ENCODE peak calls at places on chromosomes 7 and 10, in eight cellular contexts. One of them, this sample, is unnamed.
A peak's percentile ranks its signal among the peaks of the same experiment; 100 is the strongest.

GRCh38 chr7:92608380-92609322 is 18.5 kb upstream of the FAM133B start:
- DNase-seq in AG04450: no peak
- DNase-seq in K562: peak; percentile 53
- DNase-seq in heart right ventricle: no peak
- DNase-seq in PC-9: no peak
- DNase-seq in heart left ventricle: no peak
- DNase-seq in RWPE1: no peak
- DNase-seq in CD4-positive, alpha-beta T cell: no peak
- DNase-seq in this sample: no peak

GRCh38 chr10:5691786-5692185 is 7.1 kb downstream of the TASOR2 start:
- DNase-seq in AG04450: no peak
- DNase-seq in K562: no peak
- DNase-seq in heart right ventricle: no peak
- DNase-seq in PC-9: no peak
- DNase-seq in heart left ventricle: no peak
- DNase-seq in RWPE1: no peak
- DNase-seq in CD4-positive, alpha-beta T cell: no peak
- DNase-seq in this sample: no peak

GRCh38 chr7:38825721-38826440 is 83.1 kb downstream of the VPS41 start:
- DNase-seq in AG04450: no peak
- DNase-seq in K562: no peak
- DNase-seq in heart right ventricle: peak; percentile 5
- DNase-seq in PC-9: no peak
- DNase-seq in heart left ventricle: no peak
- DNase-seq in RWPE1: no peak
- DNase-seq in CD4-positive, alpha-beta T cell: no peak
- DNase-seq in this sample: no peak

GRCh38 chr7:116211913-116212596 is 1.7 kb downstream of the TES start:
- DNase-seq in AG04450: no peak
- DNase-seq in K562: no peak
- DNase-seq in heart right ventricle: no peak
- DNase-seq in PC-9: no peak
- DNase-seq in heart left ventricle: no peak
- DNase-seq in RWPE1: peak; percentile 20
- DNase-seq in CD4-positive, alpha-beta T cell: no peak
- DNase-seq in this sample: no peak

GRCh38 chr7:92904292-92905131 is 68.1 kb upstream of the CDK6 start:
- DNase-seq in AG04450: peak; percentile 86
- DNase-seq in K562: peak; percentile 60
- DNase-seq in heart right ventricle: no peak
- DNase-seq in PC-9: peak; percentile 93
- DNase-seq in heart left ventricle: no peak
- DNase-seq in RWPE1: peak; percentile 95
- DNase-seq in CD4-positive, alpha-beta T cell: peak; percentile 62
- DNase-seq in this sample: no peak

GRCh38 chr7:4841007-4841784 is 20.6 kb downstream of the PAPOLB start:
- DNase-seq in AG04450: no peak
- DNase-seq in K562: no peak
- DNase-seq in heart right ventricle: no peak
- DNase-seq in PC-9: no peak
- DNase-seq in heart left ventricle: no peak
- DNase-seq in RWPE1: no peak
- DNase-seq in CD4-positive, alpha-beta T cell: no peak
- DNase-seq in this sample: no peak

GRCh38 chr7:20260219-20260618 is 43.0 kb upstream of the MACC1 start:
- DNase-seq in AG04450: no peak
- DNase-seq in K562: no peak
- DNase-seq in heart right ventricle: peak; percentile 24
- DNase-seq in PC-9: no peak
- DNase-seq in heart left ventricle: no peak
- DNase-seq in RWPE1: no peak
- DNase-seq in CD4-positive, alpha-beta T cell: no peak
- DNase-seq in this sample: no peak

GRCh38 chr7:88835147-88835728 is 39.7 kb upstream of the TEX47 start:
- DNase-seq in AG04450: no peak
- DNase-seq in K562: peak; percentile 24
- DNase-seq in heart right ventricle: no peak
- DNase-seq in PC-9: no peak
- DNase-seq in heart left ventricle: no peak
- DNase-seq in RWPE1: peak; percentile 7
- DNase-seq in CD4-positive, alpha-beta T cell: no peak
- DNase-seq in this sample: no peak

GRCh38 chr10:86182150-86182549 is 184.4 kb downstream of the GRID1 start:
- DNase-seq in AG04450: no peak
- DNase-seq in K562: no peak
- DNase-seq in heart right ventricle: no peak
- DNase-seq in PC-9: no peak
- DNase-seq in heart left ventricle: no peak
- DNase-seq in RWPE1: no peak
- DNase-seq in CD4-positive, alpha-beta T cell: no peak
- DNase-seq in this sample: no peak

GRCh38 chr7:47511698-47512370 is 70.1 kb downstream of the TNS3 start:
- DNase-seq in AG04450: no peak
- DNase-seq in K562: no peak
- DNase-seq in heart right ventricle: no peak
- DNase-seq in PC-9: no peak
- DNase-seq in heart left ventricle: no peak
- DNase-seq in RWPE1: no peak
- DNase-seq in CD4-positive, alpha-beta T cell: no peak
- DNase-seq in this sample: no peak

GRCh38 chr10:76301950-76302349 is 870.5 kb downstream of the LRMDA start:
- DNase-seq in AG04450: no peak
- DNase-seq in K562: no peak
- DNase-seq in heart right ventricle: no peak
- DNase-seq in PC-9: no peak
- DNase-seq in heart left ventricle: no peak
- DNase-seq in RWPE1: no peak
- DNase-seq in CD4-positive, alpha-beta T cell: no peak
- DNase-seq in this sample: no peak

GRCh38 chr7:36407636-36408550 is 18.2 kb downstream of the ANLN start:
- DNase-seq in AG04450: no peak
- DNase-seq in K562: no peak
- DNase-seq in heart right ventricle: no peak
- DNase-seq in PC-9: no peak
- DNase-seq in heart left ventricle: no peak
- DNase-seq in RWPE1: no peak
- DNase-seq in CD4-positive, alpha-beta T cell: no peak
- DNase-seq in this sample: no peak

GRCh38 chr7:36409180-36409579 is 19.5 kb downstream of the ANLN start:
- DNase-seq in AG04450: no peak
- DNase-seq in K562: no peak
- DNase-seq in heart right ventricle: no peak
- DNase-seq in PC-9: no peak
- DNase-seq in heart left ventricle: no peak
- DNase-seq in RWPE1: no peak
- DNase-seq in CD4-positive, alpha-beta T cell: no peak
- DNase-seq in this sample: no peak

GRCh38 chr7:36406156-36406555 is 16.5 kb downstream of the ANLN start:
- DNase-seq in AG04450: no peak
- DNase-seq in K562: no peak
- DNase-seq in heart right ventricle: no peak
- DNase-seq in PC-9: no peak
- DNase-seq in heart left ventricle: no peak
- DNase-seq in RWPE1: no peak
- DNase-seq in CD4-positive, alpha-beta T cell: no peak
- DNase-seq in this sample: no peak

GRCh38 chr7:36405409-36405803 is 15.7 kb downstream of the ANLN start:
- DNase-seq in AG04450: no peak
- DNase-seq in K562: no peak
- DNase-seq in heart right ventricle: no peak
- DNase-seq in PC-9: no peak
- DNase-seq in heart left ventricle: no peak
- DNase-seq in RWPE1: no peak
- DNase-seq in CD4-positive, alpha-beta T cell: no peak
- DNase-seq in this sample: no peak

DNA sequence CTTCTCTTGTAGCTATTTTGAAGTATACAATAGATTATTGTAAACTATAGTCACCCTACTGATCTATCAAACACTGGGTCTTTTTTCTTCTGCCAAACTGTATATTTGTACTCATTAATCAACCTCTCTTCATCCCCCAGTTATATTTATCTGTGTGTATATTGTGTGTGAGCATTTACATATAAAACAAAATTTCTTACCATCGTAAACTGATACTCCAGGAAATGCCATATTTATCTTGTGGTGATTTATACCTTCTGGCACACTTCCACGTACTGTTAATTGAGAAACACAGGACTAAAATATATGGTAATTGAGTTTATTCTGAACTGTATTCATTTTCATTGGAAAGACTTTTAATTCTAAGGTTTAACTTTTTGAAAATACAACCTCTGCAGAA is 18.9 kb downstream of the ANLN start:
- DNase-seq in AG04450: no peak
- DNase-seq in K562: no peak
- DNase-seq in heart right ventricle: no peak
- DNase-seq in PC-9: no peak
- DNase-seq in heart left ventricle: no peak
- DNase-seq in RWPE1: no peak
- DNase-seq in CD4-positive, alpha-beta T cell: no peak
- DNase-seq in this sample: no peak
- H3K27ac ChIP-seq in AG04450: no peak overlapping the region
- H3K27ac ChIP-seq in K562: no peak overlapping the region
- H3K27ac ChIP-seq in heart right ventricle: no peak overlapping the region
- H3K27ac ChIP-seq in PC-9: no peak overlapping the region
- H3K27ac ChIP-seq in heart left ventricle: no peak overlapping the region
- H3K27ac ChIP-seq in RWPE1: no peak overlapping the region
- H3K27ac ChIP-seq in CD4-positive, alpha-beta T cell: no peak overlapping the region
- H3K27ac ChIP-seq in this sample: no peak overlapping the region

GRCh38 chr7:14600766-14601367 is 301.7 kb downstream of the DGKB start:
- DNase-seq in AG04450: no peak
- DNase-seq in K562: no peak
- DNase-seq in heart right ventricle: no peak
- DNase-seq in PC-9: no peak
- DNase-seq in heart left ventricle: no peak
- DNase-seq in RWPE1: no peak
- DNase-seq in CD4-positive, alpha-beta T cell: no peak
- DNase-seq in this sample: no peak

GRCh38 chr7:14604606-14605005 is 297.9 kb downstream of the DGKB start:
- DNase-seq in AG04450: no peak
- DNase-seq in K562: no peak
- DNase-seq in heart right ventricle: no peak
- DNase-seq in PC-9: no peak
- DNase-seq in heart left ventricle: no peak
- DNase-seq in RWPE1: no peak
- DNase-seq in CD4-positive, alpha-beta T cell: no peak
- DNase-seq in this sample: no peak

GRCh38 chr7:14602851-14603250 is 299.7 kb downstream of the DGKB start:
- DNase-seq in AG04450: no peak
- DNase-seq in K562: no peak
- DNase-seq in heart right ventricle: no peak
- DNase-seq in PC-9: no peak
- DNase-seq in heart left ventricle: no peak
- DNase-seq in RWPE1: no peak
- DNase-seq in CD4-positive, alpha-beta T cell: no peak
- DNase-seq in this sample: no peak

GRCh38 chr7:14606101-14606500 is 296.4 kb downstream of the DGKB start:
- DNase-seq in AG04450: no peak
- DNase-seq in K562: no peak
- DNase-seq in heart right ventricle: no peak
- DNase-seq in PC-9: no peak
- DNase-seq in heart left ventricle: no peak
- DNase-seq in RWPE1: no peak
- DNase-seq in CD4-positive, alpha-beta T cell: no peak
- DNase-seq in this sample: no peak
- H3K27ac ChIP-seq in AG04450: no peak overlapping the region
- H3K27ac ChIP-seq in K562: no peak overlapping the region
- H3K27ac ChIP-seq in heart right ventricle: no peak overlapping the region
- H3K27ac ChIP-seq in PC-9: no peak overlapping the region
- H3K27ac ChIP-seq in heart left ventricle: no peak overlapping the region
- H3K27ac ChIP-seq in RWPE1: no peak overlapping the region
- H3K27ac ChIP-seq in CD4-positive, alpha-beta T cell: no peak overlapping the region
- H3K27ac ChIP-seq in this sample: no peak overlapping the region

DNA sequence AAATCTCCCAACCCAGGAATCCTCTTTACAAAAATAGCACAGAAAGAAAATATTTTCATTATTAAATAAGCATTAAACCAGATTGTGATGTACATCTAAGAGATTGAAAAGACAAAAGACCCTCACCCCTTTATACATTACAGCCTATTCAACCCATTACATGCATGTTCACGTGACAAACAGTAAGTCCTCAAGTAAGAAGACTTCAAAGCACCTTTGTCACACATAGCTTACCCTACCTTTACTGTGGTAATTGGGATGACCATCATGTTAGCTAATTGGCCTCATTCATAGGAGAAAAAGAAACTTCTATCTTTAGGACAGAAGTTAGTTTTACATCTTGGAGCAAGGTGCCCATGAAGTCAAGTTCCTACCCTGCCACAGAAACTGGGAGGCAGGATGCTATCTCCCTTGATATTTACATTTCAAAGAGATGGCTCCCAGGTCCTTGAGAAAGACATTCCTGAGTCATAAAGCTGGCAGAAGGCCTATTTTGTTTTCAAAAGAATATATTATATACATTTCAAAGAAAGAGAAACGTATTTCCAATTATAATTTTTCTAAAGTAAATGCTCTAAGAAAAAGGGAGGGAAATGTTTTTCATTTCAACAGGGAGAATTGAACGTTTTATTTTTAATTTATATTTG is 48.1 kb downstream of the GNAI1 start:
- DNase-seq in AG04450: no peak
- DNase-seq in K562: no peak
- DNase-seq in heart right ventricle: no peak
- DNase-seq in PC-9: no peak
- DNase-seq in heart left ventricle: no peak
- DNase-seq in RWPE1: no peak
- DNase-seq in CD4-positive, alpha-beta T cell: no peak
- DNase-seq in this sample: no peak
- H3K27ac ChIP-seq in AG04450: no peak overlapping the region
- H3K27ac ChIP-seq in K562: no peak overlapping the region
- H3K27ac ChIP-seq in heart right ventricle: no peak overlapping the region
- H3K27ac ChIP-seq in PC-9: no peak overlapping the region
- H3K27ac ChIP-seq in heart left ventricle: no peak overlapping the region
- H3K27ac ChIP-seq in RWPE1: no peak overlapping the region
- H3K27ac ChIP-seq in CD4-positive, alpha-beta T cell: no peak overlapping the region
- H3K27ac ChIP-seq in this sample: no peak overlapping the region

GRCh38 chr10:68599754-68600040 is 39.6 kb downstream of the TET1 start:
- DNase-seq in AG04450: no peak
- DNase-seq in K562: no peak
- DNase-seq in heart right ventricle: no peak
- DNase-seq in PC-9: no peak
- DNase-seq in heart left ventricle: no peak
- DNase-seq in RWPE1: no peak
- DNase-seq in CD4-positive, alpha-beta T cell: no peak
- DNase-seq in this sample: no peak
- H3K27ac ChIP-seq in AG04450: peak overlapping the region; percentile 92
- H3K27ac ChIP-seq in K562: peak overlapping the region; percentile 71
- H3K27ac ChIP-seq in heart right ventricle: peak overlapping the region; percentile 80
- H3K27ac ChIP-seq in PC-9: no peak overlapping the region
- H3K27ac ChIP-seq in heart left ventricle: peak overlapping the region; percentile 88
- H3K27ac ChIP-seq in RWPE1: peak overlapping the region; percentile 88
- H3K27ac ChIP-seq in CD4-positive, alpha-beta T cell: no peak overlapping the region
- H3K27ac ChIP-seq in this sample: peak overlapping the region; percentile 78